ENCODE peak calls at places on chromosomes 6 and 20, in eight cellular contexts. R is AG09309; J is central memory CD4-positive, alpha-beta T cell; H is bronchial epithelial cell; L is NCI-H774; N is IMR-90; P is MG63; O is iris pigment epithelial cell. B is an unnamed sample.

GRCh38 chr6:125114248-125114858 is 39.2 kb upstream of the TPD52L1 start:
- DNase-seq in R (no peak), J (peak; percentile 25), H (peak; percentile 65), L (peak; percentile 52), N (peak; percentile 61), P (peak; percentile 14), O (peak; percentile 58), B (no peak)

GRCh38 chr6:49205526-49205925 is 257.5 kb downstream of the MMUT start:
- DNase-seq in R (no peak), J (no peak), H (no peak), L (no peak), N (no peak), P (no peak), O (no peak), B (no peak)

GRCh38 chr6:41884957-41885356 is 10.2 kb downstream of the USP49 start:
- DNase-seq in R (no peak), J (no peak), H (no peak), L (no peak), N (no peak), P (no peak), O (no peak), B (no peak)

GRCh38 chr20:64057628-64058498 is 5.1 kb upstream of the TCEA2 start:
- DNase-seq in R (no peak), J (peak; percentile 58), H (peak; percentile 38), L (no peak), N (peak; percentile 40), P (peak; percentile 72), O (peak; percentile 37), B (no peak)

GRCh38 chr6:42158631-42159030 is 14.5 kb upstream of the GUCA1A start:
- DNase-seq in R (no peak), J (no peak), H (no peak), L (no peak), N (no peak), P (no peak), O (no peak), B (no peak)

GRCh38 chr6:3911614-3912336 is 62.6 kb downstream of the FAM50B start:
- DNase-seq in R (peak; percentile 42), J (no peak), H (peak; percentile 87), L (no peak), N (peak; percentile 92), P (peak; percentile 73), O (peak; percentile 79), B (no peak)

GRCh38 chr6:70764706-70765105 is 97.0 kb downstream of the SMAP1 start:
- DNase-seq in R (no peak), J (no peak), H (no peak), L (no peak), N (no peak), P (no peak), O (no peak), B (no peak)

GRCh38 chr6:34951741-34952140 is 62.7 kb downstream of the ANKS1A start:
- DNase-seq in R (no peak), J (no peak), H (no peak), L (no peak), N (no peak), P (no peak), O (no peak), B (no peak)

GRCh38 chr20:49179368-49180277 is 8.5 kb downstream of the STAU1 start:
- DNase-seq in R (no peak), J (no peak), H (peak; percentile 58), L (no peak), N (no peak), P (no peak), O (no peak), B (no peak)

GRCh38 chr6:49416195-49416594 is 46.9 kb downstream of the MMUT start:
- DNase-seq in R (no peak), J (no peak), H (no peak), L (no peak), N (no peak), P (no peak), O (no peak), B (no peak)

GRCh38 chr20:54076259-54076658 is 5.9 kb upstream of the BCAS1 start:
- DNase-seq in R (no peak), J (no peak), H (no peak), L (no peak), N (no peak), P (no peak), O (no peak), B (no peak)

GRCh38 chr6:170279977-170280688 is 10.7 kb downstream of the DLL1 start:
- DNase-seq in R (no peak), J (peak; percentile 66), H (peak; percentile 67), L (peak; percentile 97), N (peak; percentile 12), P (peak; percentile 62), O (peak; percentile 27), B (no peak)

GRCh38 chr6:24931296-24931695 is 4.5 kb downstream of the RIPOR2 start:
- DNase-seq in R (no peak), J (no peak), H (no peak), L (no peak), N (peak; percentile 40), P (no peak), O (no peak), B (no peak)

GRCh38 chr6:120938876-120939231 is 395.4 kb downstream of the TBC1D32 start:
- DNase-seq in R (no peak), J (no peak), H (no peak), L (no peak), N (no peak), P (no peak), O (no peak), B (no peak)

GRCh38 chr6:107243471-107243870 is 128.2 kb upstream of the BEND3 start:
- DNase-seq in R (no peak), J (no peak), H (no peak), L (no peak), N (no peak), P (no peak), O (no peak), B (no peak)

GRCh38 chr6:93751969-93752368 is 332.6 kb upstream of the EPHA7 start:
- DNase-seq in R (no peak), J (no peak), H (no peak), L (no peak), N (no peak), P (no peak), O (no peak), B (no peak)

GRCh38 chr6:14706378-14706929 is 539.4 kb upstream of the JARID2 start:
- DNase-seq in R (peak; percentile 99), J (no peak), H (peak; percentile 100), L (no peak), N (peak; percentile 100), P (peak; percentile 98), O (peak; percentile 99), B (peak; percentile 90)

GRCh38 chr6:32956176-32956575 is 3.3 kb upstream of the HLA-DMA start:
- DNase-seq in R (no peak), J (no peak), H (no peak), L (no peak), N (no peak), P (no peak), O (no peak), B (no peak)

GRCh38 chr6:116267879-116268588 is 11.7 kb downstream of the TSPYL1 start:
- DNase-seq in R (no peak), J (no peak), H (peak; percentile 76), L (no peak), N (peak; percentile 48), P (no peak), O (peak; percentile 31), B (no peak)

GRCh38 chr20:62190639-62191411 is 8.0 kb downstream of the MTG2 start:
- DNase-seq in R (no peak), J (no peak), H (no peak), L (no peak), N (no peak), P (no peak), O (no peak), B (no peak)

GRCh38 chr6:108108374-108108773 is 33.8 kb upstream of the OSTM1 start:
- DNase-seq in R (no peak), J (no peak), H (no peak), L (no peak), N (no peak), P (no peak), O (no peak), B (no peak)

GRCh38 chr6:35640017-35640664 is 48.6 kb downstream of the FKBP5 start:
- DNase-seq in R (no peak), J (no peak), H (peak; percentile 75), L (no peak), N (peak; percentile 62), P (no peak), O (peak; percentile 59), B (peak; percentile 32)

GRCh38 chr6:159608961-159609673 is 83.9 kb downstream of the SOD2 start:
- DNase-seq in R (no peak), J (no peak), H (peak; percentile 56), L (no peak), N (peak; percentile 28), P (peak; percentile 5), O (peak; percentile 48), B (no peak)

GRCh38 chr20:52595492-52595891 is 376.7 kb upstream of the TSHZ2 start:
- DNase-seq in R (no peak), J (no peak), H (no peak), L (no peak), N (no peak), P (no peak), O (no peak), B (no peak)

GRCh38 chr6:7085911-7086310 is 21.9 kb upstream of the RREB1 start:
- DNase-seq in R (no peak), J (no peak), H (no peak), L (no peak), N (no peak), P (peak; percentile 70), O (peak; percentile 7), B (no peak)

GRCh38 chr6:170476360-170476759 is 76.7 kb downstream of the PSMB1 start:
- DNase-seq in R (no peak), J (no peak), H (no peak), L (no peak), N (no peak), P (no peak), O (no peak), B (no peak)

GRCh38 chr6:6230286-6230685 is 90.2 kb downstream of the F13A1 start:
- DNase-seq in R (no peak), J (no peak), H (no peak), L (peak; percentile 3), N (no peak), P (no peak), O (no peak), B (no peak)

GRCh38 chr6:159961523-159961922 is 7.4 kb upstream of the IGF2R start:
- DNase-seq in R (no peak), J (no peak), H (peak; percentile 75), L (no peak), N (peak; percentile 31), P (no peak), O (no peak), B (no peak)